ENCODE peak calls at places on chromosomes 11 and 22, in six cellular contexts. One of them, this sample, is unnamed.

GRCh38 chr22:37519268-37520195 is at the start of gene CARD10:
- DNase-seq in neural progenitor cell: peak; percentile 67
- DNase-seq in fibroblast of pulmonary artery: no peak
- DNase-seq in endothelial cell of umbilical vein: peak; percentile 33
- DNase-seq in brain microvascular endothelial cell: no peak
- DNase-seq in OCI-LY7: no peak
- DNase-seq in this sample: no peak

GRCh38 chr22:44091021-44091721 is 67.1 kb downstream of the PARVB start:
- DNase-seq in OCI-LY7: peak; percentile 21
- DNase-seq in fibroblast of pulmonary artery: peak; percentile 31
- DNase-seq in endothelial cell of umbilical vein: no peak
- DNase-seq in brain microvascular endothelial cell: peak; percentile 31
- DNase-seq in neural progenitor cell: peak; percentile 52
- DNase-seq in this sample: peak; percentile 36

GRCh38 chr22:29202231-29203192 is 3.2 kb upstream of the EMID1 start:
- DNase-seq in neural progenitor cell: peak; percentile 65
- DNase-seq in endothelial cell of umbilical vein: peak; percentile 26
- DNase-seq in fibroblast of pulmonary artery: peak; percentile 62
- DNase-seq in OCI-LY7: peak; percentile 70
- DNase-seq in brain microvascular endothelial cell: peak; percentile 45
- DNase-seq in this sample: peak; percentile 98

GRCh38 chr11:111906680-111907079 is 4.9 kb downstream of the CRYAB start:
- DNase-seq in neural progenitor cell: no peak
- DNase-seq in OCI-LY7: no peak
- DNase-seq in fibroblast of pulmonary artery: no peak
- DNase-seq in endothelial cell of umbilical vein: no peak
- DNase-seq in brain microvascular endothelial cell: no peak
- DNase-seq in this sample: no peak

GRCh38 chr11:19499999-19500398 is 212.6 kb upstream of the NAV2 start:
- DNase-seq in neural progenitor cell: no peak
- DNase-seq in endothelial cell of umbilical vein: no peak
- DNase-seq in brain microvascular endothelial cell: no peak
- DNase-seq in fibroblast of pulmonary artery: peak; percentile 49
- DNase-seq in OCI-LY7: no peak
- DNase-seq in this sample: no peak

GRCh38 chr11:113806403-113806802 is 26.8 kb downstream of the CLDN25 start:
- DNase-seq in neural progenitor cell: peak; percentile 80
- DNase-seq in brain microvascular endothelial cell: peak; percentile 22
- DNase-seq in fibroblast of pulmonary artery: peak; percentile 29
- DNase-seq in OCI-LY7: peak; percentile 46
- DNase-seq in endothelial cell of umbilical vein: peak; percentile 30
- DNase-seq in this sample: peak; percentile 55

GRCh38 chr22:41833369-41834004 is 582 bp downstream of the SREBF2 start:
- DNase-seq in fibroblast of pulmonary artery: peak; percentile 27
- DNase-seq in neural progenitor cell: peak; percentile 73
- DNase-seq in brain microvascular endothelial cell: no peak
- DNase-seq in endothelial cell of umbilical vein: peak; percentile 43
- DNase-seq in OCI-LY7: peak; percentile 55
- DNase-seq in this sample: peak; percentile 61

GRCh38 chr11:116118138-116118470 is 613.9 kb upstream of the CADM1 start:
- DNase-seq in OCI-LY7: no peak
- DNase-seq in brain microvascular endothelial cell: no peak
- DNase-seq in neural progenitor cell: no peak
- DNase-seq in endothelial cell of umbilical vein: no peak
- DNase-seq in fibroblast of pulmonary artery: no peak
- DNase-seq in this sample: no peak

GRCh38 chr22:46017166-46017565 is 40.2 kb upstream of the WNT7B start:
- DNase-seq in OCI-LY7: no peak
- DNase-seq in neural progenitor cell: no peak
- DNase-seq in fibroblast of pulmonary artery: no peak
- DNase-seq in brain microvascular endothelial cell: no peak
- DNase-seq in endothelial cell of umbilical vein: no peak
- DNase-seq in this sample: no peak

GRCh38 chr11:14967581-14968214 is 4.5 kb downstream of the CALCA start:
- DNase-seq in neural progenitor cell: no peak
- DNase-seq in endothelial cell of umbilical vein: no peak
- DNase-seq in OCI-LY7: no peak
- DNase-seq in brain microvascular endothelial cell: no peak
- DNase-seq in fibroblast of pulmonary artery: no peak
- DNase-seq in this sample: no peak

GRCh38 chr22:45977003-45977395 is at the start of gene WNT7B:
- DNase-seq in endothelial cell of umbilical vein: no peak
- DNase-seq in fibroblast of pulmonary artery: no peak
- DNase-seq in OCI-LY7: no peak
- DNase-seq in neural progenitor cell: peak; percentile 72
- DNase-seq in brain microvascular endothelial cell: no peak
- DNase-seq in this sample: no peak

GRCh38 chr11:27330633-27331270 is 32.3 kb downstream of the CCDC34 start:
- DNase-seq in neural progenitor cell: no peak
- DNase-seq in brain microvascular endothelial cell: no peak
- DNase-seq in OCI-LY7: no peak
- DNase-seq in fibroblast of pulmonary artery: no peak
- DNase-seq in endothelial cell of umbilical vein: no peak
- DNase-seq in this sample: no peak
- H3K4me3 ChIP-seq in neural progenitor cell: no peak overlapping the region
- H3K4me3 ChIP-seq in brain microvascular endothelial cell: no peak overlapping the region
- H3K4me3 ChIP-seq in OCI-LY7: no peak overlapping the region
- H3K4me3 ChIP-seq in fibroblast of pulmonary artery: no peak overlapping the region
- H3K4me3 ChIP-seq in endothelial cell of umbilical vein: no peak overlapping the region
- H3K4me3 ChIP-seq in this sample: no peak overlapping the region

DNA sequence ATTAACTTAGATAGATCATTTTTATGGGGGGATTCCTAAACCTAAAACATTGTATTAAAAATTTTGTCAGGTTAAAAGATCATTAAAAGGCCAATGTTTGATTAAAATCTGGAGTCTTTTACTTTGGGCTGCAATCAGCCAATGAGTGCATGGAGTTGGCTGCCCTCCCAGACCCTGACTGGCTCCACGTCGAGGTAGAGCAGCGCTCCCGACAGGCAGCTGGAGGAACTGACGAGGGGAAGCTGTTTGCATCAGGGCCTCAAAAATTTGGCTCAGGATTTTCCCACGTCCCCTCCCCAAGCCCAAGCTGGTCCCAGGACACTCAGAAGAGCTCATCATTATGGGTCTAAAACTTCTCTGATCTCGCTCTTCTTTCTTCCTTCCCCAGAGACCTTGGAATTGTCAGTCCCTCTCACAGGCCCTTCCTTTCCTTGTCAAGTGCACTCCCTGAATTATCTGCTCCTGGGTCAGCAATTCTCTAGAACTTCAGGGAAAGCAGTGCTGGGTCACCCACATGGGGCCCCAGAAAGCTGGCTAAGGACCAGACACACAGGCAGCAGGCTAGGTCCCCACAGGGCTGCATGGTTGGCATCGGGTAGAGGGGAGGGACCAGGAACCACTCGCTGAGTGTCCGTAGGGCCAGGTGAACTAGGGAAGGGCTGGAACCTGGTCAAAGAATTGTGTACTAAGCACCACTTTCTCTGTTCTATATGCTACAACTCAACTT is 119.6 kb upstream of the IGLL5 start:
- DNase-seq in neural progenitor cell: peak; percentile 37
- DNase-seq in brain microvascular endothelial cell: no peak
- DNase-seq in OCI-LY7: no peak
- DNase-seq in fibroblast of pulmonary artery: no peak
- DNase-seq in endothelial cell of umbilical vein: no peak
- DNase-seq in this sample: no peak
- TF ChIP-seq CTCF in neural progenitor cell: peak; percentile 45
- TF ChIP-seq CTCF in brain microvascular endothelial cell: peak; percentile 11
- TF ChIP-seq CTCF in OCI-LY7: peak; percentile 62
- TF ChIP-seq CTCF in fibroblast of pulmonary artery: peak; percentile 36
- TF ChIP-seq CTCF in endothelial cell of umbilical vein: peak; percentile 8
- TF ChIP-seq CTCF in this sample: no peak

DNA sequence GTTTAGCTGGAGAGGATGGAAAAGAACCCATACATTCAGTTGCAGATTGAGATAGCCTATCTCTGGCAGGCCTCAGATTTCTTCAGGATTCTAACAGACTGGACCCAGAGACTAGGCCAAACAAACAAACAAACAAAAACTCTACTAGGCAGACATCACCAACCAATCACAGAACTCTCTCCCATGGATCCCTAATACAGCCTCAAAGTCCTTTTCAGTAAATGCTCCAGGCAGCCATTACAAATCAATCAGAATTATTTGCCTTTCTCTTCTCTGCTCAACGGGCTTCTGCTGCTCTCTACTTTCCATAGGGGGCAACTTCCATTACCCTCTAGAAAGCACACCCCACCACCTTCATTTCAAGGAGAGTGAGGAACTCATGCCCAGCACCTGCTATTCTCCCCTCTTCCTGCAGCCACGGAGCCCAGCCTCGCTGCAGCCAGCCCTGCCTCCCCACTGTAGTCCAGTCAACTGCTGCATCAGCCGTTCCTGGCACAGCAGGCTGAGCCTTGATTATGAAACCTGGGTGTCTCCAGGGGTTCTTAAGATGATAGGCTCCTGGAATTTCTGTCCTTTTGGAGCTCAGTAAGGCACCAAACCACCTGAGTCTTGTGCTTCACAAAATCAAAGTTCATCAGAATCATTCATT is 19.0 kb upstream of the SMIM35 start:
- DNase-seq in OCI-LY7: no peak
- DNase-seq in neural progenitor cell: no peak
- DNase-seq in endothelial cell of umbilical vein: no peak
- DNase-seq in brain microvascular endothelial cell: no peak
- DNase-seq in fibroblast of pulmonary artery: no peak
- DNase-seq in this sample: no peak
- H3K4me3 ChIP-seq in OCI-LY7: no peak overlapping the region
- H3K4me3 ChIP-seq in neural progenitor cell: no peak overlapping the region
- H3K4me3 ChIP-seq in endothelial cell of umbilical vein: no peak overlapping the region
- H3K4me3 ChIP-seq in brain microvascular endothelial cell: no peak overlapping the region
- H3K4me3 ChIP-seq in fibroblast of pulmonary artery: no peak overlapping the region
- H3K4me3 ChIP-seq in this sample: no peak overlapping the region

DNA sequence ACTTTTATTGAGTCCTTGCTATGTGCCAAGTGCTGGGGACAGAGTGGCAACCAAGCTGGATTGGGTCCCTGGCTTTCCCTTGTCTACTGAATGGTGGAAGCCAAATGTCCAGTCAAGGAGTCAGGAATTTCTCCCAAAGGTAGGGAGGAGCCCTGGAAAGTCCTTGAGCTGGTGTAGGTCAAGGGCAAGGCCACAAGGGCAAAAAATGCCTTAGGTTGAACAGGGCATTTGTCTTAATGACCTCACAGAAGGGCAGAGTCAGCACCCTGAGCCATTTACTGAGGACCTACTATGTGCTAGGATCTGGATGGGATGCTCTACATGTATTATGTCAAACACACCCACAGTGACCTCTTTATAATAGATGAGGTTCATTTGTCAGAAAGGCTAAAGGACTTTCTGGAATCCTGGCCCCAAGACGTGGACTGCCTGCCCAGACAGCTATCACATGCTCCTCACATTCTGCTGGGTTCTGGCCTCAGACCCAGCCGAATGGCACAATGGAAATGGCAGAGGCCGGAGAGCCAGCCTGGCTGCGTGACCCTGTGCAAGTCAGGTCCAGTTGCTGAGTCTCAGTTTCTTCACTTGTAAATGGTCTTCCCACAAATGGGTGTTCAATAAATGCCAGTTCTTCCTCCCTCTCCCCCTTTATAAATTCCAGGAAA is 17.7 kb downstream of the MOGAT2 start:
- DNase-seq in endothelial cell of umbilical vein: no peak
- DNase-seq in fibroblast of pulmonary artery: no peak
- DNase-seq in OCI-LY7: no peak
- DNase-seq in brain microvascular endothelial cell: no peak
- DNase-seq in neural progenitor cell: no peak
- DNase-seq in this sample: no peak
- TF ChIP-seq CTCF in endothelial cell of umbilical vein: no peak
- TF ChIP-seq CTCF in fibroblast of pulmonary artery: no peak
- TF ChIP-seq CTCF in OCI-LY7: no peak
- TF ChIP-seq CTCF in brain microvascular endothelial cell: no peak
- TF ChIP-seq CTCF in neural progenitor cell: no peak
- TF ChIP-seq CTCF in this sample: no peak

DNA sequence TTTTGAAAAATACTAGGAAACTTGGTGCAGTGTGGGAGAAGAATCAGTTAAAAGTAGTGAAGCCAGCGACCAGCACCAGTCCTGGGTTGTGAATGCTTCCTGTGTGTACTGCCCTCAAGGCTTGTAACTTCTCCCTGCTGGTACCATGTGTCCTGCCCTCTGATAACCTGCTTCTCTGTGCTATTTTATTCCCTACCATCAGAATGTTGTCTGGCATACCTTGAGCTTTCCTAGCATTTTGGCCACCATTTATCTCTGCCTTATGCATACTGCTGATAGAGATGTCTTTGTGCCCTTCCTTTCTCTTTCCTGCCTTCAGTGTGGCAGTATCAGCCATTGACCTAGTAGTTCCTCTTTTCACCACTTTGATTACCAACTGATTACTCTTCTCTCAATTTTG is 2.0 kb downstream of the GTF2H1 start:
- DNase-seq in endothelial cell of umbilical vein: no peak
- DNase-seq in brain microvascular endothelial cell: no peak
- DNase-seq in fibroblast of pulmonary artery: no peak
- DNase-seq in neural progenitor cell: no peak
- DNase-seq in OCI-LY7: peak; percentile 19
- DNase-seq in this sample: peak; percentile 11
- H3K4me3 ChIP-seq in endothelial cell of umbilical vein: no peak overlapping the region
- H3K4me3 ChIP-seq in brain microvascular endothelial cell: peak overlapping the region; percentile 20
- H3K4me3 ChIP-seq in fibroblast of pulmonary artery: peak overlapping the region; percentile 71
- H3K4me3 ChIP-seq in neural progenitor cell: no peak overlapping the region
- H3K4me3 ChIP-seq in OCI-LY7: peak overlapping the region; percentile 87
- H3K4me3 ChIP-seq in this sample: peak overlapping the region; percentile 92

This sample was measured in GM12865.